ENCODE peak calls at places on chromosomes 13 and 19, in eight cellular contexts. O, B, K, Y, N, T, S and H are unnamed samples.

GRCh38 chr13:107342747-107343146 is 774.8 kb upstream of the ARGLU1 start:
- DNase-seq in O (no peak), B (no peak), K (no peak), Y (no peak), N (no peak), T (no peak), S (no peak), H (no peak)

GRCh38 chr13:30124131-30124768 is 183.1 kb downstream of the KATNAL1 start:
- DNase-seq in O (no peak), B (no peak), K (peak; percentile 57), Y (no peak), N (no peak), T (no peak), S (no peak), H (no peak)

GRCh38 chr13:109610517-109610916 is 175.9 kb downstream of the IRS2 start:
- DNase-seq in O (peak; percentile 43), B (no peak), K (peak; percentile 41), Y (peak; percentile 16), N (peak; percentile 55), T (no peak), S (no peak), H (peak; percentile 75)

GRCh38 chr19:53333071-53333465 is 481 bp upstream of the ZNF845 start:
- DNase-seq in O (peak; percentile 38), B (no peak), K (peak; percentile 55), Y (peak; percentile 15), N (peak; percentile 44), T (peak; percentile 81), S (no peak), H (peak; percentile 43)

GRCh38 chr19:40445006-40445312 is 824 bp upstream of the SERTAD3 start:
- DNase-seq in O (no peak), B (no peak), K (no peak), Y (no peak), N (no peak), T (no peak), S (no peak), H (no peak)

GRCh38 chr19:38250821-38251563 is 5.2 kb downstream of the PPP1R14A start:
- DNase-seq in O (peak; percentile 85), B (peak; percentile 77), K (peak; percentile 88), Y (no peak), N (peak; percentile 81), T (peak; percentile 91), S (no peak), H (peak; percentile 72)

GRCh38 chr19:55689366-55690108 is 14.5 kb downstream of the EPN1 start:
- DNase-seq in O (peak; percentile 11), B (peak; percentile 81), K (no peak), Y (no peak), N (no peak), T (no peak), S (no peak), H (peak; percentile 53)

GRCh38 chr19:33175886-33176669 is 18.1 kb upstream of the LRP3 start:
- DNase-seq in O (no peak), B (peak; percentile 89), K (no peak), Y (peak; percentile 9), N (no peak), T (peak; percentile 71), S (peak; percentile 12), H (peak; percentile 43)

GRCh38 chr13:31518666-31519065 is 220.7 kb upstream of the RXFP2 start:
- DNase-seq in O (no peak), B (no peak), K (no peak), Y (no peak), N (no peak), T (no peak), S (no peak), H (no peak)

GRCh38 chr13:46489586-46490023 is 63.4 kb upstream of the LRCH1 start:
- DNase-seq in O (no peak), B (peak; percentile 84), K (no peak), Y (no peak), N (no peak), T (peak; percentile 94), S (no peak), H (no peak)

GRCh38 chr13:46962286-46962941 is 65.6 kb upstream of the HTR2A start:
- DNase-seq in O (no peak), B (peak; percentile 82), K (no peak), Y (no peak), N (no peak), T (no peak), S (no peak), H (no peak)

GRCh38 chr13:113411216-113412023 is 41.9 kb downstream of the ADPRHL1 start:
- DNase-seq in O (peak; percentile 79), B (peak; percentile 99), K (peak; percentile 32), Y (no peak), N (peak; percentile 52), T (peak; percentile 93), S (no peak), H (peak; percentile 45)

GRCh38 chr13:48009298-48009697 is 8.2 kb upstream of the SUCLA2 start:
- DNase-seq in O (no peak), B (peak; percentile 75), K (no peak), Y (no peak), N (peak; percentile 13), T (no peak), S (no peak), H (no peak)

GRCh38 chr19:32687681-32688080 is 3.9 kb upstream of the NUDT19 start:
- DNase-seq in O (no peak), B (no peak), K (no peak), Y (no peak), N (no peak), T (no peak), S (no peak), H (no peak)

GRCh38 chr13:99468971-99469545 is 32.2 kb upstream of the TM9SF2 start:
- DNase-seq in O (no peak), B (no peak), K (no peak), Y (no peak), N (no peak), T (no peak), S (no peak), H (no peak)

DNA sequence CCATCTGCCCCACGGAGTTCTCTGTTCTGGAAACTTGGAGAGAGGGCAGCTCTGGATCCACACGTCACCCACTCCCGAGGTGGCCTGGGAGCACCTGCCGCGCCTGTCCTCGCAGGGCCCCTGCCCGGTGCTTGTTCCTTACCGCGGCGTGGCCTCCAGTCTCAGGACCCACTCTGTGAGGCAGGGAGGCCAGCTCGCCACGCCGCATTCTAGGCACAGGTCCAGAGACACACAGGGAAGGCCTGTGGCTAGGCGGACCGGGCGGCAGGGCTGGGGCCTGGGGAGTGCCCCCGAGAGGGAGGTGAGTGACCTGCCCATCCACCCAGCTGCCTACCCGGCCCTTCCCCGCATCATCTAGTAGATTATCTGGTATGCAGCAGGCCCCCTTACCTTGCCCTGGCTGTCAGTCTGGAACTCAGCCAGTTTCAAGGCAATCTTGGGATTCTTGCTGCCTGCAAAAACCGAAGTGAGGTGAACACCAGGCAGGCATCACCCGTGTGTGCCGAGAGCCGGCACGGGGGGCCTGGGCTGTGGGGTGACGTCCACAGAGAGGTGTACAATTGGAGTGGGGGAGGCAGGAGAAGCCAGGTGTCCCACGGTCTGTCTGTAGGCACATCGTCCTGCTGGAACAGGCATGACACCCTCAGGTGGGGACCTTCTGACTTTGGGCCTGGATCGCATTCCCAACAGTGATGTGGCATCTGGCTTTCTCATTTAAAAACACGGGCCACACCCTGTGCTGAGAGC is 23.6 kb downstream of the DPP9 start:
- DNase-seq in O (no peak), B (no peak), K (peak; percentile 53), Y (no peak), N (no peak), T (no peak), S (no peak), H (no peak)
- H3K36me3 ChIP-seq in O (peaks cover 96% of the 10 kb centered on the region), B (peaks cover 69% of the 10 kb centered on the region), K (peaks cover 8% of the 10 kb centered on the region), Y (peaks cover 42% of the 10 kb centered on the region), N (peaks cover 54% of the 10 kb centered on the region), T (peaks cover 88% of the 10 kb centered on the region), S (peaks cover 2% of the 10 kb centered on the region), H (peaks cover 17% of the 10 kb centered on the region)

DNA sequence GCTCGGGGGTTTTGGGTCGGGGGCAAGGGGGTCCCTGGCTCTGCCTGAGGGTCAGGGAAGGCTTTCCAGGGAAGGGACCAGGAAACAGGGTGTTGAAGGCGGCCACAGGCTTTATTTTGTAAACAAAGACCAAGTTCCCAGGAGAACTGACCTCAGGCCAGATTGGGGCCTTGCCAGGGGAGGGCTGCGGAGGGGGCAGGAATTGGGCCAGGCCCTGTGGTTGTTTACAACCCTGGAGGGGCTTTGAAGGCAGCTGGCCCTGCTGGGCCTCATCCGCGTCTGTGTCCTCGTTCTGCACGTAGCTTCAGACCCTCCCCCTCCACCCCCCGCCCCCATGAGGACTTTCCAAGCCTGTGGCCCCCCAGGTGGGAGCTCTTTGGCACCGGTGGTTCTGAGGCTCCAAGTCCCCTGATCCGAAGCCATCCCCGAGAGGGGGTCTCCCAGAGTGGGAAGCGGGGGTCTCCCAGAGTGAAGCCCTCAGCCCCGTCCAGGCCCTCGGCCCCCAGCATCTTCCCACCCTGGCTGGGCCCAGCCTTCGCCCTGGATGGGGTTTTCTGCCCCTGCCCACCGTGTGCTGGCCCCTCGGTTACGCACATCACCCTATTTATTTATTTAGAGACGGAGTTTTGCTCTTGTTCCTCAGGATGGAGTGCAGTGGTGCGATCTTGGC is 13.5 kb upstream of the BSG start:
- DNase-seq in O (no peak), B (no peak), K (no peak), Y (no peak), N (peak; percentile 47), T (no peak), S (no peak), H (peak; percentile 71)
- TF ChIP-seq CTCF in O (no peak), B (no peak), K (no peak), Y (no peak), N (no peak), T (no peak), S (no peak), H (no peak)

DNA sequence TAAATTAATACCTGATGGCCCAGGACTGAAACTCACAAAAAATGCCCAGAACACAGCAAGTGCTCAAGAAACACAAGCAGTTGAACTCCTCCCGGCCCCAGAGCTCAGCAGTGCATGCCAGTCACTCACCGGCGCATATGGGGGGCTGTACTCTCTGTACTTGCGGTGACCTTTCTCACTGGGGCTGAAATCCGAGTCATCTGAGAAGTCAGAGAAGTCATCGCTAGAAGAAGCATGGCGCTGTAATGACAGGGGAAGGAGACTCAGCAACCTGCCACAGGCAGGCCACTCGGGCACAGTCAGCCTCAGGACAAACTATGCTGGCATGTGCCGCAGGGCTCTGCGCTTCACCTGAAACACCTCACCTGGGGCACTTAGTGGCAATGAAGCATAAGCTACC is 19.7 kb downstream of the ZC3H4 start:
- DNase-seq in O (no peak), B (no peak), K (peak; percentile 32), Y (no peak), N (no peak), T (no peak), S (no peak), H (no peak)
- H3K36me3 ChIP-seq in O (peaks cover 49% of the 10 kb centered on the region), B (peaks cover 38% of the 10 kb centered on the region), K (no peaks in the 10 kb centered on the region), Y (peaks cover 29% of the 10 kb centered on the region), N (peaks cover 14% of the 10 kb centered on the region), T (peaks cover 24% of the 10 kb centered on the region), S (no peaks in the 10 kb centered on the region), H (no peaks in the 10 kb centered on the region)

GRCh38 chr19:2578911-2579677 is 103.2 kb downstream of the GADD45B start:
- DNase-seq in O (peak; percentile 90), B (peak; percentile 96), K (peak; percentile 95), Y (peak; percentile 55), N (peak; percentile 89), T (peak; percentile 96), S (no peak), H (peak; percentile 87)

GRCh38 chr19:2582984-2583956 is 107.3 kb downstream of the GADD45B start:
- DNase-seq in O (no peak), B (no peak), K (no peak), Y (no peak), N (no peak), T (peak; percentile 7), S (no peak), H (no peak)

GRCh38 chr19:2578391-2578826 is 102.5 kb downstream of the GADD45B start:
- DNase-seq in O (peak; percentile 38), B (no peak), K (peak; percentile 45), Y (no peak), N (peak; percentile 40), T (peak; percentile 73), S (no peak), H (peak; percentile 62)

GRCh38 chr19:2577722-2578335 is 101.9 kb downstream of the GADD45B start:
- DNase-seq in O (no peak), B (no peak), K (peak; percentile 25), Y (no peak), N (no peak), T (peak; percentile 70), S (no peak), H (peak; percentile 33)

GRCh38 chr19:2579678-2580280 is 103.9 kb downstream of the GADD45B start:
- DNase-seq in O (no peak), B (no peak), K (peak; percentile 64), Y (no peak), N (no peak), T (peak; percentile 63), S (no peak), H (no peak)
- TF ChIP-seq CTCF in O (peak; percentile 38), B (no peak), K (no peak), Y (peak; percentile 6), N (no peak), T (no peak), S (no peak), H (no peak)